ENCODE peak calls at places on chromosomes 11 and 22, in seven cellular contexts. One of them, this sample, is unnamed.

GRCh38 chr22:25069758-25070461 is 117.4 kb downstream of the KIAA1671 start:
- DNase-seq in H9: no peak
- DNase-seq in mesenchymal stem cell: peak
- DNase-seq in mesendoderm: no peak
- DNase-seq in IMR-90: no peak
- DNase-seq in H1: no peak
- DNase-seq in trophoblast cell: no peak
- DNase-seq in this sample: no peak

GRCh38 chr11:8382436-8383053 is 118.9 kb upstream of the LMO1 start:
- DNase-seq in H9: no peak
- DNase-seq in mesenchymal stem cell: peak
- DNase-seq in mesendoderm: no peak
- DNase-seq in IMR-90: peak
- DNase-seq in H1: no peak
- DNase-seq in trophoblast cell: no peak
- DNase-seq in this sample: no peak

GRCh38 chr22:37056246-37056645 is 4.7 kb downstream of the KCTD17 start:
- DNase-seq in H9: no peak
- DNase-seq in mesenchymal stem cell: no peak
- DNase-seq in mesendoderm: no peak
- DNase-seq in IMR-90: no peak
- DNase-seq in H1: no peak
- DNase-seq in trophoblast cell: no peak
- DNase-seq in this sample: no peak

GRCh38 chr22:34306361-34306760 is 386.1 kb upstream of the LARGE1 start:
- DNase-seq in H9: no peak
- DNase-seq in mesenchymal stem cell: no peak
- DNase-seq in mesendoderm: no peak
- DNase-seq in IMR-90: no peak
- DNase-seq in H1: no peak
- DNase-seq in trophoblast cell: no peak
- DNase-seq in this sample: no peak

GRCh38 chr11:116175707-116176106 is 597.1 kb downstream of the BUD13 start:
- DNase-seq in H9: no peak
- DNase-seq in mesenchymal stem cell: no peak
- DNase-seq in mesendoderm: no peak
- DNase-seq in IMR-90: no peak
- DNase-seq in H1: no peak
- DNase-seq in trophoblast cell: no peak
- DNase-seq in this sample: no peak

GRCh38 chr22:26998134-26998533 is 340.7 kb downstream of the MIAT start:
- DNase-seq in H9: no peak
- DNase-seq in mesenchymal stem cell: peak
- DNase-seq in mesendoderm: no peak
- DNase-seq in IMR-90: no peak
- DNase-seq in H1: no peak
- DNase-seq in trophoblast cell: no peak
- DNase-seq in this sample: no peak

GRCh38 chr11:129143335-129143734 is 48.8 kb downstream of the ARHGAP32 start:
- DNase-seq in H9: no peak
- DNase-seq in mesenchymal stem cell: peak
- DNase-seq in mesendoderm: peak
- DNase-seq in IMR-90: peak
- DNase-seq in H1: peak
- DNase-seq in trophoblast cell: peak
- DNase-seq in this sample: peak

GRCh38 chr11:61186504-61186903 is 16.8 kb upstream of the PGA3 start:
- DNase-seq in H9: no peak
- DNase-seq in mesenchymal stem cell: no peak
- DNase-seq in mesendoderm: no peak
- DNase-seq in IMR-90: no peak
- DNase-seq in H1: no peak
- DNase-seq in trophoblast cell: no peak
- DNase-seq in this sample: no peak

GRCh38 chr11:105132716-105133511 is 6.7 kb downstream of the CARD18 start:
- DNase-seq in H9: no peak
- DNase-seq in mesenchymal stem cell: peak
- DNase-seq in mesendoderm: no peak
- DNase-seq in IMR-90: peak
- DNase-seq in H1: no peak
- DNase-seq in trophoblast cell: peak
- DNase-seq in this sample: no peak

GRCh38 chr22:50483106-50483505 is 1.8 kb downstream of the ADM2 start:
- DNase-seq in H9: no peak
- DNase-seq in mesenchymal stem cell: no peak
- DNase-seq in mesendoderm: no peak
- DNase-seq in IMR-90: no peak
- DNase-seq in H1: no peak
- DNase-seq in trophoblast cell: no peak
- DNase-seq in this sample: no peak

GRCh38 chr22:49305966-49306631 is 521.6 kb downstream of the BRD1 start:
- DNase-seq in H9: peak
- DNase-seq in mesenchymal stem cell: no peak
- DNase-seq in mesendoderm: no peak
- DNase-seq in IMR-90: no peak
- DNase-seq in H1: no peak
- DNase-seq in trophoblast cell: no peak
- DNase-seq in this sample: no peak

GRCh38 chr22:19522190-19522880 is 1.9 kb downstream of the CLDN5 start:
- DNase-seq in H9: peak
- DNase-seq in mesenchymal stem cell: no peak
- DNase-seq in mesendoderm: peak
- DNase-seq in IMR-90: no peak
- DNase-seq in H1: no peak
- DNase-seq in trophoblast cell: no peak
- DNase-seq in this sample: no peak

GRCh38 chr11:32334822-32335221 is 100.5 kb downstream of the WT1 start:
- DNase-seq in H9: peak
- DNase-seq in mesenchymal stem cell: no peak
- DNase-seq in mesendoderm: peak
- DNase-seq in IMR-90: no peak
- DNase-seq in H1: no peak
- DNase-seq in trophoblast cell: peak
- DNase-seq in this sample: no peak

GRCh38 chr11:108654994-108655631 is 9.8 kb upstream of the DDX10 start:
- DNase-seq in H9: no peak
- DNase-seq in mesenchymal stem cell: peak
- DNase-seq in mesendoderm: peak
- DNase-seq in IMR-90: peak
- DNase-seq in H1: no peak
- DNase-seq in trophoblast cell: peak
- DNase-seq in this sample: no peak

GRCh38 chr11:44133335-44133946 is 38.0 kb downstream of the EXT2 start:
- DNase-seq in H9: no peak
- DNase-seq in mesenchymal stem cell: peak
- DNase-seq in mesendoderm: peak
- DNase-seq in IMR-90: peak
- DNase-seq in H1: no peak
- DNase-seq in trophoblast cell: no peak
- DNase-seq in this sample: peak

GRCh38 chr22:23608583-23608982 is 23.5 kb downstream of the DRICH1 start:
- DNase-seq in H9: peak
- DNase-seq in mesenchymal stem cell: peak
- DNase-seq in mesendoderm: peak
- DNase-seq in IMR-90: peak
- DNase-seq in H1: no peak
- DNase-seq in trophoblast cell: no peak
- DNase-seq in this sample: peak

GRCh38 chr11:127859941-127860354 is 727.4 kb downstream of the ETS1 start:
- DNase-seq in H9: no peak
- DNase-seq in mesenchymal stem cell: no peak
- DNase-seq in mesendoderm: no peak
- DNase-seq in IMR-90: no peak
- DNase-seq in H1: no peak
- DNase-seq in trophoblast cell: no peak
- DNase-seq in this sample: no peak

GRCh38 chr11:20894296-20894695 is 224.9 kb downstream of the NELL1 start:
- DNase-seq in H9: no peak
- DNase-seq in mesenchymal stem cell: no peak
- DNase-seq in mesendoderm: no peak
- DNase-seq in IMR-90: no peak
- DNase-seq in H1: no peak
- DNase-seq in trophoblast cell: no peak
- DNase-seq in this sample: no peak

GRCh38 chr11:22337571-22338464 is at the start of gene SLC17A6:
- DNase-seq in H9: peak
- DNase-seq in mesenchymal stem cell: peak
- DNase-seq in mesendoderm: peak
- DNase-seq in IMR-90: peak
- DNase-seq in H1: no peak
- DNase-seq in trophoblast cell: peak
- DNase-seq in this sample: peak

GRCh38 chr22:25064894-25065560 is 112.5 kb downstream of the KIAA1671 start:
- DNase-seq in H9: no peak
- DNase-seq in mesenchymal stem cell: no peak
- DNase-seq in mesendoderm: peak
- DNase-seq in IMR-90: no peak
- DNase-seq in H1: no peak
- DNase-seq in trophoblast cell: peak
- DNase-seq in this sample: no peak

GRCh38 chr11:8832571-8833260 is 78.3 kb upstream of the AKIP1 start:
- DNase-seq in H9: peak
- DNase-seq in mesenchymal stem cell: peak
- DNase-seq in mesendoderm: peak
- DNase-seq in IMR-90: peak
- DNase-seq in H1: no peak
- DNase-seq in trophoblast cell: peak
- DNase-seq in this sample: no peak

GRCh38 chr11:70084046-70084984 is 6.2 kb downstream of the ANO1 start:
- DNase-seq in H9: no peak
- DNase-seq in mesenchymal stem cell: no peak
- DNase-seq in mesendoderm: no peak
- DNase-seq in IMR-90: no peak
- DNase-seq in H1: no peak
- DNase-seq in trophoblast cell: no peak
- DNase-seq in this sample: no peak

GRCh38 chr11:90286640-90287039 is 63.8 kb upstream of the CHORDC1 start:
- DNase-seq in H9: no peak
- DNase-seq in mesenchymal stem cell: no peak
- DNase-seq in mesendoderm: peak
- DNase-seq in IMR-90: no peak
- DNase-seq in H1: no peak
- DNase-seq in trophoblast cell: no peak
- DNase-seq in this sample: no peak

GRCh38 chr11:90294091-90294490 is 71.2 kb upstream of the CHORDC1 start:
- DNase-seq in H9: no peak
- DNase-seq in mesenchymal stem cell: no peak
- DNase-seq in mesendoderm: no peak
- DNase-seq in IMR-90: no peak
- DNase-seq in H1: no peak
- DNase-seq in trophoblast cell: no peak
- DNase-seq in this sample: no peak

DNA sequence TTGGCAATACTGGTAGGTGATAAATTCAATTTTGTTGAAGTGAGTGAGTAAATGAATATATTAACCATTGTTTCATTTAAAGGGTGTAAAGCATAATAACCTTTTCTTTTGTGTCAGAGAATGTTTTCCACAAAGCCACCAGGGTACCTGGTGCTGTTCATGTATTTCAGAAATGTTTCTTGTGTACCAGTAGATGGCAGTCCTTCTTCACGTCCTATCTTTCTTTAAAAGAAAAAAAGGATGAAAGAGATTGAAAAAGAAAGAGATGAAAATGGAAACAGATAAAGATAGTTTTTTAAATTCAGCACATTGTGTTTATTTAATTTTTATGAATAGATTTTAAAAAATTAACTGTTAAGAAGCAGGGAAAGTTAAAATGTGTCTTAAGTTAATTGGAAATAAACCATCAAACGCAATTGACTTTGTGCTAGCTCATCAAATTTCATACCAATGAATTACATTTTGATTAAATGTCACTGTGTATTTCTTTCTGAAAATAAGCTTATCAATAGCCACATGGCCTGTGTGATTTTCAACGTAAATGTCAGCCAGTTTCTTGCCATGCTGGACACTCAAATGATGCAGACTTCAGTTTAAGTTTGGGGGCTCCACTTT is 65.5 kb upstream of the CHORDC1 start:
- DNase-seq in H9: no peak
- DNase-seq in mesenchymal stem cell: peak
- DNase-seq in mesendoderm: peak
- DNase-seq in IMR-90: peak
- DNase-seq in H1: no peak
- DNase-seq in trophoblast cell: no peak
- DNase-seq in this sample: peak
- H4K8ac ChIP-seq in H9: no peak
- H4K8ac ChIP-seq in mesenchymal stem cell: no peak
- H4K8ac ChIP-seq in mesendoderm: no peak
- H4K8ac ChIP-seq in IMR-90: no peak
- H4K8ac ChIP-seq in H1: no peak
- H4K8ac ChIP-seq in trophoblast cell: no peak
- H4K8ac ChIP-seq in this sample: no peak

DNA sequence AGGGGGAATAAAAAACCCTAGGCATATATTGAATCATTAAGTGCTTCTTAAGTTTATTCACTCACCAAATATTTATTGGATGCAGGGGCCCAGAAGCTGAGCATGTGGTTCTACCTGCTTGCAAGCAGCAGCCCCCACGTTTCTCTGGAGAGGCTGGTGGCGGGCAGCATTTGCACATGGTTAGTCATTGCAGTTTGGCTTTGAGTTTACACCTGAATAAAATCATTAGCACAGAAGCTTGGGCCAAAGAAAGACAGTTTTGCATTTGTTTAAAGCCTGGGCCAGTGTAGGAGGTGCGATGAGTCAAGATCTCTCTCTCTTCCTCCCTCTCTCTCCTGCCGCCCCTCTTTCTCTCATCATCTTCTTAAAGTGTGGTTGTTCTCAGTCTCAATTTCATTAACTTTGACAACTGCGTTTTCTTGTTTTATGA is 72.6 kb downstream of the C22orf31 start:
- DNase-seq in H9: peak
- DNase-seq in mesenchymal stem cell: no peak
- DNase-seq in mesendoderm: peak
- DNase-seq in IMR-90: no peak
- DNase-seq in H1: no peak
- DNase-seq in trophoblast cell: no peak
- DNase-seq in this sample: no peak
- H2BK120ac ChIP-seq in H9: no peak
- H2BK120ac ChIP-seq in mesenchymal stem cell: no peak
- H2BK120ac ChIP-seq in mesendoderm: peak
- H2BK120ac ChIP-seq in IMR-90: no peak
- H2BK120ac ChIP-seq in H1: peak
- H2BK120ac ChIP-seq in trophoblast cell: no peak
- H2BK120ac ChIP-seq in this sample: no peak

DNA sequence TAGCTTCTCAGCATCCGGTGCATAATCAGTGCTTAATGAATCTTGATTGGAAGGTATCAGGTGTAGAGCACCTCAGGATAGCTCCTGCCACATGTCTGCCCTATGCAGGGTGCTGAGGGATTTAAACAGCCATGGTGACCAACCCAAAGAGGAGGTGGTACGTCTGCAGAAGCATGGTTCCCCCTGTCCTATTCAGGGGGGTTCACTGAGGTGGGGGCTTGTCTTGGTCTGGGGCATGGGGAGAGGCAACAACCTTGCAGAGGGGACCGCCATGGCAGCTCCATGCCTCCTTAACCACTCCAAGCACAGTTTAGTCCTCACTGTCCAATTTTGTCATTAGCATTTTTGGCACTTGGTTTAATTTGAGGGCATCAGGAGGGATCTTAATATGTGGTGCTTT is 24.9 kb downstream of the UBE2L3 start:
- DNase-seq in H9: no peak
- DNase-seq in mesenchymal stem cell: no peak
- DNase-seq in mesendoderm: no peak
- DNase-seq in IMR-90: no peak
- DNase-seq in H1: no peak
- DNase-seq in trophoblast cell: no peak
- DNase-seq in this sample: no peak
- H4K8ac ChIP-seq in H9: no peak
- H4K8ac ChIP-seq in mesenchymal stem cell: no peak
- H4K8ac ChIP-seq in mesendoderm: no peak
- H4K8ac ChIP-seq in IMR-90: no peak
- H4K8ac ChIP-seq in H1: no peak
- H4K8ac ChIP-seq in trophoblast cell: no peak
- H4K8ac ChIP-seq in this sample: no peak

GRCh38 chr11:1281974-1282365 is 27.5 kb downstream of the TOLLIP start:
- DNase-seq in H9: no peak
- DNase-seq in mesenchymal stem cell: no peak
- DNase-seq in mesendoderm: peak
- DNase-seq in IMR-90: no peak
- DNase-seq in H1: no peak
- DNase-seq in trophoblast cell: no peak
- DNase-seq in this sample: no peak
- H2BK120ac ChIP-seq in H9: no peak
- H2BK120ac ChIP-seq in mesenchymal stem cell: no peak
- H2BK120ac ChIP-seq in mesendoderm: no peak
- H2BK120ac ChIP-seq in IMR-90: no peak
- H2BK120ac ChIP-seq in H1: no peak
- H2BK120ac ChIP-seq in trophoblast cell: no peak
- H2BK120ac ChIP-seq in this sample: no peak